ENCODE peak calls at places on chromosome 7, in four cellular contexts. U, P, B and T are unnamed samples.
A peak's percentile ranks its signal among the peaks of the same experiment; 100 is the strongest.

GRCh38 chr7:85025312-85025756 is 161.5 kb downstream of the SEMA3D start:
- DNase-seq in U (no peak), P (no peak), B (no peak), T (no peak)

GRCh38 chr7:137942459-137943115 is 59.3 kb downstream of the CREB3L2 start:
- DNase-seq in U (no peak), P (peak; percentile 48), B (no peak), T (no peak)

GRCh38 chr7:37284805-37285211 is 163.9 kb downstream of the ELMO1 start:
- DNase-seq in U (peak; percentile 78), P (no peak), B (peak; percentile 85), T (peak; percentile 73)

GRCh38 chr7:149209518-149210269 is 14.3 kb downstream of the ZNF282 start:
- DNase-seq in U (peak; percentile 88), P (peak; percentile 55), B (peak; percentile 86), T (peak; percentile 80)

GRCh38 chr7:43906327-43907010 is at the start of gene URGCP:
- DNase-seq in U (peak; percentile 35), P (peak; percentile 20), B (peak; percentile 71), T (peak; percentile 68)

GRCh38 chr7:65216469-65216868 is 157.2 kb upstream of the ZNF92 start:
- DNase-seq in U (peak; percentile 74), P (peak; percentile 16), B (peak; percentile 77), T (peak; percentile 84)

GRCh38 chr7:99428972-99429566 is 9.5 kb downstream of the PTCD1 start:
- DNase-seq in U (no peak), P (no peak), B (no peak), T (no peak)

GRCh38 chr7:123773499-123773898 is 24.7 kb upstream of the WASL start:
- DNase-seq in U (no peak), P (no peak), B (no peak), T (no peak)

GRCh38 chr7:767580-767940 is 40.5 kb upstream of the PRKAR1B start:
- DNase-seq in U (no peak), P (no peak), B (no peak), T (no peak)

GRCh38 chr7:77580762-77581350 is 43.8 kb downstream of the PTPN12 start:
- DNase-seq in U (no peak), P (peak; percentile 66), B (no peak), T (no peak)

GRCh38 chr7:33778195-33778594 is 127.1 kb upstream of the BMPER start:
- DNase-seq in U (no peak), P (no peak), B (no peak), T (no peak)
- H4K5ac ChIP-seq in U (no peak overlapping the region), P (no peak overlapping the region), B (no peak overlapping the region), T (no peak overlapping the region)

GRCh38 chr7:140080919-140081318 is 18.2 kb upstream of the PARP12 start:
- DNase-seq in U (no peak), P (no peak), B (no peak), T (no peak)
- H4K5ac ChIP-seq in U (no peak overlapping the region), P (no peak overlapping the region), B (no peak overlapping the region), T (no peak overlapping the region)

DNA sequence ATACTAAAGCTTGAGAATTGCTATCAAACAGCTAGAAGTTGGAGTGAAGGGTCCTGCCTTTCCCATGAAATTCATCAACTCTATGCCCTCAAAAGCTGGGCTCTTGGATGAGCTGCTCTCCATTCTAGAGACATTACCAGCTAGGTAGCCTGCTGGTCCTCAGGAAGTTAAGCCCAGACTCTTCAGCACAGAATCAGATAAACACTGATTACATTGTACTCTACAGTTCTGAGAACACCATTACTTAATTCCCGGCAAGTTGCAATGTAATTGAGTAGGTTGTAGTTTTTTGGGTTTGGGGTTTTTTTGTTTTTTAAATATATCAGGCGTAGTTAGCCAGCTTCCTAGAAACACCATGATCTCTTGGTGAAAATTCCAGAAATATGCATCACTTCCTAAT is 84.1 kb upstream of the PIK3CG start:
- DNase-seq in U (peak; percentile 7), P (no peak), B (no peak), T (no peak)
- H4K5ac ChIP-seq in U (no peak overlapping the region), P (no peak overlapping the region), B (no peak overlapping the region), T (no peak overlapping the region)

DNA sequence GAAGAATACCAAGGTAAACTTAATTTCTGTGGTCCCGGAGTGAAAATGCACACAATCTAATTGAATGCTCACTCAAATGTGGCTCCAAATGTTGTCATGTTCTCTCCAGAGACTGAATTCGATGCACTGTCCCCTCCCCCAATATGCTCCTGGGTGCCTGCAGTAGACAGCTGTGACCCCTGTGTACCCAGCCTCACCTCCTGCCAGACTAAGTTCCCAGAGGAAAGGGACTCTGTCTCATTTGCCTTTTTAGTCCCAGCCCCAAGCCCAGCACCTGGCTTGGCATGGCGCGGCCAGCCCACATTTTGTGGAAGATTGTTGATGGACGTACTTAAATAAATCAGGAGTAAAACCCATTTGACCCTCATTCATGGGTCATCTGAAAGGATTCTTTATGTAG is 21.8 kb upstream of the FIGNL1 start:
- DNase-seq in U (no peak), P (no peak), B (no peak), T (no peak)
- H4K5ac ChIP-seq in U (no peak overlapping the region), P (no peak overlapping the region), B (no peak overlapping the region), T (no peak overlapping the region)

GRCh38 chr7:51636503-51636902 is 319.9 kb upstream of the COBL start:
- DNase-seq in U (no peak), P (no peak), B (no peak), T (no peak)

GRCh38 chr7:51633596-51633995 is 317.0 kb upstream of the COBL start:
- DNase-seq in U (no peak), P (no peak), B (no peak), T (no peak)

GRCh38 chr7:51633006-51633405 is 316.4 kb upstream of the COBL start:
- DNase-seq in U (no peak), P (no peak), B (no peak), T (no peak)

GRCh38 chr7:51635801-51636200 is 319.2 kb upstream of the COBL start:
- DNase-seq in U (no peak), P (no peak), B (no peak), T (no peak)

GRCh38 chr7:51634025-51634424 is 317.4 kb upstream of the COBL start:
- DNase-seq in U (no peak), P (no peak), B (no peak), T (no peak)
- H4K5ac ChIP-seq in U (no peak overlapping the region), P (no peak overlapping the region), B (no peak overlapping the region), T (no peak overlapping the region)

GRCh38 chr7:140281255-140281654 is 104.5 kb upstream of the KDM7A start:
- DNase-seq in U (no peak), P (no peak), B (no peak), T (no peak)
- H4K5ac ChIP-seq in U (no peak overlapping the region), P (no peak overlapping the region), B (no peak overlapping the region), T (no peak overlapping the region)

GRCh38 chr7:134777908-134778580 is 1.4 kb upstream of the CALD1 start:
- DNase-seq in U (no peak), P (no peak), B (no peak), T (no peak)
- H4K5ac ChIP-seq in U (no peak overlapping the region), P (peak overlapping the region; percentile 97), B (no peak overlapping the region), T (no peak overlapping the region)